ENCODE peak calls at places on chromosomes 4 and X, in nine cellular contexts. E is upper lobe of left lung, R is heart left ventricle, N is stomach, Q is lower leg skin, K is body of pancreas, A is erythroblast, O is testis, S is NB4. Y is an unnamed sample.
A peak's percentile ranks its signal among the peaks of the same experiment; 100 is the strongest.

GRCh38 chrX:107675823-107676555 is 47.7 kb downstream of the PRPS1 start:
- DNase-seq in E (peak; percentile 68), R (no peak), N (no peak), Q (peak; percentile 85), K (peak; percentile 46), A (peak; percentile 14), O (no peak), S (peak; percentile 93), Y (peak; percentile 60)

GRCh38 chrX:103153661-103154060 is 60.7 kb upstream of the NXF3 start:
- DNase-seq in E (no peak), R (no peak), N (no peak), Q (no peak), K (no peak), A (no peak), O (no peak), S (peak; percentile 1), Y (no peak)

GRCh38 chr4:24419147-24420034 is 165.0 kb downstream of the DHX15 start:
- DNase-seq in E (peak; percentile 61), R (peak; percentile 80), N (peak; percentile 84), Q (peak; percentile 93), K (peak; percentile 77), A (peak; percentile 54), O (peak; percentile 83), S (peak; percentile 77), Y (peak; percentile 55)

GRCh38 chr4:80189956-80190671 is 7.2 kb upstream of the PRDM8 start:
- DNase-seq in E (no peak), R (no peak), N (no peak), Q (no peak), K (no peak), A (no peak), O (no peak), S (no peak), Y (no peak)

GRCh38 chr4:86919824-86920223 is 15.0 kb upstream of the AFF1 start:
- DNase-seq in E (no peak), R (no peak), N (no peak), Q (no peak), K (no peak), A (peak; percentile 73), O (no peak), S (no peak), Y (no peak)

GRCh38 chr4:77021614-77022089 is 54.1 kb downstream of the CCNI start:
- DNase-seq in E (peak; percentile 41), R (no peak), N (peak; percentile 34), Q (no peak), K (no peak), A (no peak), O (peak; percentile 63), S (peak; percentile 40), Y (no peak)

GRCh38 chrX:20284992-20285391 is 18.3 kb upstream of the RPS6KA3 start:
- DNase-seq in E (no peak), R (no peak), N (no peak), Q (no peak), K (no peak), A (no peak), O (no peak), S (no peak), Y (no peak)

GRCh38 chrX:12421918-12422317 is 283.6 kb downstream of the FRMPD4 start:
- DNase-seq in E (no peak), R (no peak), N (no peak), Q (no peak), K (no peak), A (no peak), O (no peak), S (no peak), Y (no peak)

GRCh38 chrX:110491846-110492620 is 133.4 kb downstream of the RTL9 start:
- DNase-seq in E (no peak), R (no peak), N (no peak), Q (no peak), K (no peak), A (no peak), O (no peak), S (no peak), Y (no peak)

GRCh38 chr4:108192056-108192455 is 23.3 kb upstream of the LEF1 start:
- DNase-seq in E (no peak), R (no peak), N (no peak), Q (no peak), K (no peak), A (no peak), O (no peak), S (peak; percentile 30), Y (no peak)

GRCh38 chr4:107823870-107824366 is 814 bp upstream of the SGMS2 start:
- DNase-seq in E (no peak), R (no peak), N (no peak), Q (no peak), K (no peak), A (no peak), O (no peak), S (no peak), Y (no peak)

GRCh38 chr4:18733956-18734872 is 712.7 kb upstream of the LCORL start:
- DNase-seq in E (no peak), R (no peak), N (no peak), Q (no peak), K (no peak), A (no peak), O (no peak), S (no peak), Y (no peak)

GRCh38 chr4:122716825-122717448 is 15.6 kb upstream of the BBS12 start:
- DNase-seq in E (peak; percentile 64), R (no peak), N (peak; percentile 76), Q (no peak), K (peak; percentile 69), A (peak; percentile 65), O (peak; percentile 85), S (peak; percentile 60), Y (peak; percentile 52)

GRCh38 chr4:78468272-78468671 is 83.3 kb upstream of the ANXA3 start:
- DNase-seq in E (no peak), R (no peak), N (no peak), Q (no peak), K (no peak), A (no peak), O (no peak), S (no peak), Y (no peak)

GRCh38 chr4:78460368-78460767 is 91.2 kb upstream of the ANXA3 start:
- DNase-seq in E (no peak), R (no peak), N (no peak), Q (no peak), K (no peak), A (no peak), O (no peak), S (no peak), Y (no peak)

GRCh38 chr4:78459327-78459726 is 92.2 kb upstream of the ANXA3 start:
- DNase-seq in E (no peak), R (no peak), N (no peak), Q (no peak), K (no peak), A (no peak), O (no peak), S (no peak), Y (no peak)

DNA sequence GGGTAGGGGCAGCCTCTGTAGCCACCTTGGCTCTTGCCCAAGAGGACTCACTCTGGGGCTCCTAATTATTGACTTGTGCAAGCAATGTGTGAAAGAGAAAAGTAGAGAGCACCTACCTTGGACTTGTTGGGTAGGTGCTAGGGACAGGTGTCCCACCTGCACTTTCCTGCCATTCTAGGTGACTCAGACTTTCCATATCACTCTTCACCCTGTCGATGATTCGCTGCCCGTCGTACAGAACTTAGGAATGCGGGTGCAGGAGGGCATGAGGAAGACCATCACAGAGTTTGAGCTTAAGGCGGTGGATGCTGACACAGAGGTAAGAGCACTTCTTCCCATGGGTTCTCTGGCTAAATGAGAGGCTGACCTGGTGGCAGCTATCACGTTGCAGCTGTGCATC is 87.3 kb upstream of the ANXA3 start:
- DNase-seq in E (no peak), R (no peak), N (no peak), Q (no peak), K (no peak), A (no peak), O (no peak), S (no peak), Y (no peak)
- TF ChIP-seq POLR2A in E (no peak), R (no peak), N (no peak), Q (no peak), K (no peak), A (no peak), O (no peak), S (no peak), Y (no peak)

DNA sequence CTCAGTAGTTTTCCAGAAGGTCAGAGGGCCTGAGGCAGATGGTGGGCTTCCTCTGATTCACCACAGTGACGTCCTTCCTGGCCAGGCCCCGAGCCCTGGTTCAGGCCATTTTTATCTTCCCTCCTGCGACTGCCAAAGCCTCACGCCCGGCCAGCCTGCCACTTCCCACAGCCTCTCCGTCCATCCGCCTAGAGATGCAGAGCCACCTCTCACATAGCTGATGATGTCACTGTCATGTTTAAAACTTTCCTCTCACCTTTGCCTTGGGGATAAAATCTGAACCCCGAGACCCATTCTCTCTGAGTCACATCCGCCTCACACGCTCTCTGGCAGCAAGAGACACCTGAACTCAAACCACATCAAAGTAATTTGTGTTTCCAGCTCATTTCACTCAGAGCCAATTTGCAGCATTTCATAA is 175.4 kb downstream of the QDPR start:
- DNase-seq in E (no peak), R (no peak), N (no peak), Q (no peak), K (no peak), A (no peak), O (no peak), S (no peak), Y (peak; percentile 56)
- TF ChIP-seq POLR2A in E (no peak), R (no peak), N (no peak), Q (no peak), K (no peak), A (no peak), O (no peak), S (no peak), Y (no peak)

GRCh38 chrX:49184294-49185061 is 1.7 kb downstream of the PRICKLE3 start:
- DNase-seq in E (peak; percentile 93), R (peak; percentile 91), N (peak; percentile 93), Q (peak; percentile 98), K (peak; percentile 94), A (peak; percentile 52), O (peak; percentile 89), S (peak; percentile 86), Y (peak; percentile 95)
- TF ChIP-seq POLR2A in E (no peak), R (no peak), N (no peak), Q (no peak), K (peak; percentile 74), A (no peak), O (no peak), S (no peak), Y (peak; percentile 83)

DNA sequence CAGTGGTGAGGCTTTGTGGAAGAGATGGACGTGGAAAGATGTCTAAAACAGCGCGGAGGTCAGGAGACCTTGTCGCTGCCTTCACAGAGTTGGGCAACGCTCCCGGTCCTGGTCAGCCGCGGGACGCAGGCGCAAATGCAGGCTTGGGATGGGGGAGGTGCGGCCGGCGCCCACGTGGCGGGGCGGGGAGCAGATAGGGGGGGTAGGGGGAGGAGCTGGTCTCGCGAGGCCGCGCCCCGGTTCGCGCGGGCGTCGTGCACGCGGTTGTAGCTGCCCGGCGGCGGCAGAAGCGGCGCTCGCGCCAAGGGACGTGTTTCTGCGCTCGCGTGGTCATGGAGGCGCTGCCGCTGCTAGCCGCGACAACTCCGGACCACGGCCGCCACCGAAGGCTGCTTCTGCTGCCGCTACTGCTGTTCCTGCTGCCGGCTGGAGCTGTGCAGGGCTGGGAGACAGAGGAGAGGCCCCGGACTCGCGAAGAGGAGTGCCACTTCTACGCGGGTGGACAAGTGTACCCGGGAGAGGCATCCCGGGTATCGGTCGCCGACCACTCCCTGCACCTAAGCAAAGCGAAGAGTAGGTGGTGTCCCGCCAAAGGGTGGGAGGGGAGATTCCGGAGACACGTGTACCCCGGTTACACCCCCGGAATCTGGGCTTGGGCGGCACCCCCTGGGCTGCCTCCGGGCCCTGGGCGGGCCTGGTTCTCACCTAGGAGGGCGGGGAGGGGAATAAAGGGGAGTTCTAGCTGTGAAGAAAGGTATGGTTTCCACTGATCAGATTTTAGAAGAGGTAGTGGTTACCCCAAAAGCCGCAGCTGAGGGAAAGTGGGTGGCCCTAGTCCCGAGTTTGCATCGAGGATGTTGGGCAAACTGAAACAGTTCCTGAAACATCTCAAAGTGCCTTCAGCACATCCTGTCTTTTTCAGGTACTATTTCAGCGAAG is at the start of gene PRDX4:
- DNase-seq in E (peak; percentile 89), R (peak; percentile 95), N (peak; percentile 90), Q (peak; percentile 96), K (peak; percentile 90), A (peak; percentile 93), O (peak; percentile 88), S (peak; percentile 93), Y (peak; percentile 88)
- TF ChIP-seq POLR2A in E (no peak), R (no peak), N (no peak), Q (no peak), K (peak; percentile 89), A (peak; percentile 64), O (peak; percentile 34), S (peak; percentile 70), Y (peak; percentile 30)